ENCODE peak calls at places on chromosomes 12 and 14, in five cellular contexts. Z, T, E, F and Y are unnamed samples.

GRCh38 chr12:119695034-119695433 is 27.1 kb downstream of the PRKAB1 start:
- DNase-seq in Z (no peak), T (no peak), E (no peak), F (no peak), Y (no peak)

GRCh38 chr14:60266021-60266937 is 17.3 kb downstream of the PPM1A start:
- DNase-seq in Z (no peak), T (no peak), E (no peak), F (no peak), Y (no peak)

GRCh38 chr12:128852026-128852725 is 1.1 kb upstream of the GLT1D1 start:
- DNase-seq in Z (no peak), T (no peak), E (no peak), F (no peak), Y (no peak)

GRCh38 chr14:60724080-60724618 is at the start of gene SIX4:
- DNase-seq in Z (peak), T (peak), E (no peak), F (peak), Y (no peak)

GRCh38 chr12:48454675-48455074 is 17.7 kb upstream of the ANP32D start:
- DNase-seq in Z (no peak), T (no peak), E (no peak), F (peak), Y (no peak)

GRCh38 chr12:132493482-132494178 is 3.7 kb downstream of the FBRSL1 start:
- DNase-seq in Z (no peak), T (no peak), E (no peak), F (no peak), Y (no peak)

GRCh38 chr12:52802442-52802841 is 6.5 kb upstream of the KRT3 start:
- DNase-seq in Z (no peak), T (no peak), E (no peak), F (no peak), Y (no peak)

GRCh38 chr12:76441016-76441415 is 92.8 kb upstream of the BBS10 start:
- DNase-seq in Z (no peak), T (no peak), E (no peak), F (no peak), Y (no peak)

GRCh38 chr12:108832730-108833354 is 24.5 kb downstream of the SSH1 start:
- DNase-seq in Z (no peak), T (no peak), E (no peak), F (peak), Y (peak)

GRCh38 chr12:4817813-4818212 is 91.9 kb upstream of the KCNA1 start:
- DNase-seq in Z (no peak), T (no peak), E (no peak), F (no peak), Y (no peak)